ENCODE peak calls at places on chromosomes 5 and 9, in eight cellular contexts. H, W, U, S, C, M, V and N are unnamed samples.

GRCh38 chr9:117411547-117411946 is 3.3 kb downstream of the ASTN2 start:
- DNase-seq in H (no peak), W (peak; percentile 78), U (no peak), S (no peak), C (peak; percentile 14), M (peak; percentile 1), V (peak; percentile 50), N (no peak)

GRCh38 chr5:136731241-136731885 is 366.0 kb upstream of the TRPC7 start:
- DNase-seq in H (no peak), W (no peak), U (no peak), S (no peak), C (no peak), M (peak; percentile 74), V (no peak), N (no peak)

GRCh38 chr9:12712532-12712931 is 19.3 kb downstream of the TYRP1 start:
- DNase-seq in H (no peak), W (no peak), U (no peak), S (no peak), C (no peak), M (no peak), V (no peak), N (no peak)

GRCh38 chr5:15585826-15586591 is 86.0 kb downstream of the FBXL7 start:
- DNase-seq in H (no peak), W (no peak), U (no peak), S (no peak), C (no peak), M (peak; percentile 81), V (no peak), N (no peak)

GRCh38 chr9:99020786-99021436 is 77.2 kb downstream of the COL15A1 start:
- DNase-seq in H (no peak), W (no peak), U (no peak), S (no peak), C (no peak), M (no peak), V (no peak), N (no peak)

GRCh38 chr9:18721267-18722079 is 247.5 kb downstream of the ADAMTSL1 start:
- DNase-seq in H (no peak), W (no peak), U (peak; percentile 60), S (no peak), C (no peak), M (no peak), V (no peak), N (no peak)

GRCh38 chr5:41068169-41068568 is 3.0 kb downstream of the MROH2B start:
- DNase-seq in H (no peak), W (no peak), U (no peak), S (no peak), C (no peak), M (peak; percentile 9), V (no peak), N (no peak)

GRCh38 chr5:40030661-40031060 is 605.9 kb upstream of the DAB2 start:
- DNase-seq in H (no peak), W (no peak), U (no peak), S (no peak), C (no peak), M (peak; percentile 17), V (no peak), N (no peak)

GRCh38 chr5:126138475-126139005 is 284.7 kb upstream of the GRAMD2B start:
- DNase-seq in H (no peak), W (no peak), U (no peak), S (no peak), C (peak; percentile 49), M (peak; percentile 74), V (no peak), N (no peak)

GRCh38 chr9:114504341-114505186 is 709 bp downstream of the WHRN start:
- DNase-seq in H (peak; percentile 80), W (peak; percentile 66), U (peak; percentile 82), S (peak; percentile 54), C (peak; percentile 34), M (peak; percentile 62), V (peak; percentile 64), N (no peak)

GRCh38 chr9:35771524-35771923 is 17.4 kb upstream of the MSMP start:
- DNase-seq in H (no peak), W (peak; percentile 79), U (no peak), S (no peak), C (peak; percentile 44), M (no peak), V (no peak), N (no peak)

GRCh38 chr9:1726993-1727759 is 288.0 kb upstream of the SMARCA2 start:
- DNase-seq in H (no peak), W (no peak), U (no peak), S (no peak), C (no peak), M (no peak), V (no peak), N (no peak)

GRCh38 chr5:31470608-31471007 is 61.3 kb downstream of the DROSHA start:
- DNase-seq in H (peak; percentile 74), W (no peak), U (no peak), S (no peak), C (no peak), M (peak; percentile 68), V (no peak), N (no peak)

GRCh38 chr5:137312060-137312459 is 187.1 kb downstream of the SPOCK1 start:
- DNase-seq in H (no peak), W (no peak), U (no peak), S (no peak), C (no peak), M (no peak), V (no peak), N (no peak)

GRCh38 chr9:74777136-74777879 is 110.4 kb downstream of the TRPM6 start:
- DNase-seq in H (peak; percentile 76), W (peak; percentile 60), U (peak; percentile 70), S (peak; percentile 58), C (peak; percentile 57), M (peak; percentile 36), V (peak; percentile 46), N (no peak)

GRCh38 chr5:102722930-102723329 is 32.2 kb upstream of the PAM start:
- DNase-seq in H (no peak), W (no peak), U (no peak), S (no peak), C (peak; percentile 28), M (peak; percentile 44), V (no peak), N (no peak)

GRCh38 chr9:38670542-38671371 is 49.2 kb downstream of the FAM240B start:
- DNase-seq in H (no peak), W (no peak), U (no peak), S (no peak), C (no peak), M (no peak), V (no peak), N (no peak)

DNA sequence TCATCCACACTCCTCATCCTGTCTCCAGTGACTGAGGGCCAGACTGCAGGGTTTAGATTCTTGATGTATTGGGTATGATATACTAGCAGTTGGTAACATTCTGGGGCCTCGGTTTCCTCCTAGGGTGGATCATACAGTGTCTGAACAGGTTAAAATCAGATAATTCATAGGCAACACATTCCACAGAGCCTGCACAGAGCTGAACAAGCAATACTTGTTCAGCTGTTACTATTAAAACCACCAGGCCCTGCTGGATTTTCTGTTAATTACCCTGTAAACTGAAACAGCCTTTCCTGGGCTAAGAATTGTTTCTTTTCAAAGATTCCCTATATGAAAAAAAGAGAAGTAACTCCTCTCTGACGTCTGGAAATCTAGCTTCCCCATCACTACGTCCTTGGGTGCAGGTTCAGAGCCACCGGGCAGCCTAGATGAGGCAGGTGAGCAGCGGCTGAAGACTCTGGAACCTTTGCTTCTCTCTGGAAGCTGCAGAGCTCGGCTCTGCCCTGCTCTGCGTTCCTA is 1313.5 kb upstream of the WWC1 start:
- DNase-seq in H (no peak), W (no peak), U (no peak), S (no peak), C (no peak), M (no peak), V (no peak), N (peak; percentile 51)
- H3K4me3 ChIP-seq in H (peak overlapping the region; percentile 44), W (peak overlapping the region; percentile 57), U (peak overlapping the region; percentile 36), S (no peak overlapping the region), C (no peak overlapping the region), M (peak overlapping the region; percentile 57), V (no peak overlapping the region), N (no peak overlapping the region)

GRCh38 chr5:158421329-158421728 is 562.4 kb upstream of the CLINT1 start:
- DNase-seq in H (no peak), W (no peak), U (no peak), S (no peak), C (no peak), M (no peak), V (no peak), N (no peak)

GRCh38 chr5:158423623-158424200 is 564.8 kb upstream of the CLINT1 start:
- DNase-seq in H (no peak), W (no peak), U (no peak), S (no peak), C (no peak), M (peak; percentile 41), V (no peak), N (no peak)

GRCh38 chr5:158422653-158423505 is 563.9 kb upstream of the CLINT1 start:
- DNase-seq in H (no peak), W (no peak), U (no peak), S (no peak), C (no peak), M (no peak), V (no peak), N (no peak)
- H3K4me3 ChIP-seq in H (no peak overlapping the region), W (no peak overlapping the region), U (no peak overlapping the region), S (no peak overlapping the region), C (no peak overlapping the region), M (no peak overlapping the region), V (no peak overlapping the region), N (no peak overlapping the region)

DNA sequence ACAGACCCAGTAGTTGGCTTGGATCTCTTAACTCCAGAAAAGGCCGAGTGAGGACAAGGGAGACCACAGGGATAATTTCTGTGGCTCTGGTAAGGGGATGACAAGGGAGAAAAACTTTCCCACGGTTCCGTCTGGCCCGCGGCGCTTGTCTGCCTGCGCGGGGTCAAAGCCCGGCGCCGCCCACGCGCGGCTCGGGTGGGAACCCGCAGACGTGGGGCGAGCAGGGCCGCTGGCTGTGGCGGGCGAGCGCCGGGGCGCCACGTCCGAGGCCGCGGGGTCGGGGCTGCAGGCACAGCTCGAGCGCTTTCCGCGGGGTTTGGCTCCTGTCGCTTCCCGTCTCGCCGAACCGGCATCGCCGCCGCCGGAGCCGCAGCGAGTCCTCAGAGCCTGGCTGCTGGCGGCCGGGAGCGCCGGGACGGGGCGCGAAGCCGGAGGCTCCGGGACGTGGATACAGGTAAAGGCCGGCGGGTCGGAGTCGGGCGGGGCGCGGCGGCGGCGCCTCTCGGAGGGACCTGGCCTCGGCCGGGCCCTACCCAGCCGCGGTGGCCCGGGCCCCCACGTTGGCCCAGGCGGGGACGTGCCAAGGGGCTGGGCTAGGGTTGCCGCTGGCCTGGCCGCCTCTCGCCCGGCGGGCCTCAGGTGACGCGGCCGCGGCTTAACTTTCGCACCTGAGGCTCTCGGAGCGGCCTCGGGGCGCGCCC is at the start of gene RNF180:
- DNase-seq in H (peak; percentile 69), W (peak; percentile 69), U (peak; percentile 84), S (no peak), C (peak; percentile 59), M (peak; percentile 51), V (peak; percentile 10), N (peak; percentile 63)
- H3K4me3 ChIP-seq in H (peak within 1 kb of the TSS; percentile 58), W (peak within 1 kb of the TSS; percentile 54), U (peak within 1 kb of the TSS; percentile 64), S (no peak within 1 kb of the TSS), C (peak within 1 kb of the TSS; percentile 65), M (peak within 1 kb of the TSS; percentile 80), V (peak within 1 kb of the TSS; percentile 54), N (peak within 1 kb of the TSS; percentile 51)

GRCh38 chr5:153964201-153965101 is 74.3 kb downstream of the FAM114A2 start:
- DNase-seq in H (no peak), W (no peak), U (no peak), S (no peak), C (no peak), M (no peak), V (no peak), N (no peak)
- H3K4me3 ChIP-seq in H (no peak overlapping the region), W (no peak overlapping the region), U (no peak overlapping the region), S (no peak overlapping the region), C (no peak overlapping the region), M (peak overlapping the region; percentile 41), V (no peak overlapping the region), N (no peak overlapping the region)

GRCh38 chr5:128192368-128192767 is 108.8 kb downstream of the SLC12A2 start:
- DNase-seq in H (no peak), W (no peak), U (no peak), S (no peak), C (no peak), M (no peak), V (no peak), N (no peak)
- H3K4me3 ChIP-seq in H (no peak overlapping the region), W (no peak overlapping the region), U (no peak overlapping the region), S (no peak overlapping the region), C (no peak overlapping the region), M (no peak overlapping the region), V (no peak overlapping the region), N (no peak overlapping the region)